ENCODE peak calls at places on chromosomes 16 and 17, in ten cellular contexts. S is CD8-positive, alpha-beta T cell; Q is COLO829; R is non-pigmented ciliary epithelial cell; D is HEK293T; E is stimulated activated CD4-positive, alpha-beta T cell treated with anti-CD3 and anti-CD28 coated beads, Interleukin-4, amount 100 ng/mL, for 24 hours; M is Right ventricle myocardium superior; O is substantia nigra; I is NCI-H510A; V is fibroblast of gingiva. L is an unnamed sample.

GRCh38 chr16:83917152-83918120 is 18.5 kb downstream of the MLYCD start:
- DNase-seq in S (no peak), Q (no peak), R (no peak), D (no peak), E (no peak), M (no peak), O (no peak), I (no peak), V (no peak), L (no peak)

GRCh38 chr17:12358477-12358876 is 307.2 kb upstream of the MYOCD start:
- DNase-seq in S (no peak), Q (no peak), R (no peak), D (no peak), E (no peak), M (no peak), O (no peak), I (no peak), V (no peak), L (no peak)

GRCh38 chr16:2706611-2707311 is 13.3 kb downstream of the PRSS27 start:
- DNase-seq in S (no peak), Q (no peak), R (no peak), D (no peak), E (no peak), M (no peak), O (no peak), I (no peak), V (no peak), L (no peak)

GRCh38 chr17:41478240-41478639 is 2.7 kb downstream of the KRT35 start:
- DNase-seq in S (no peak), Q (no peak), R (no peak), D (no peak), E (no peak), M (no peak), O (no peak), I (no peak), V (no peak), L (no peak)

GRCh38 chr16:90046971-90047713 is 27.9 kb upstream of the DBNDD1 start:
- DNase-seq in S (no peak), Q (no peak), R (no peak), D (no peak), E (no peak), M (peak; percentile 78), O (no peak), I (no peak), V (peak; percentile 47), L (no peak)

GRCh38 chr17:74484066-74484465 is 17.6 kb downstream of the CD300A start:
- DNase-seq in S (no peak), Q (no peak), R (no peak), D (no peak), E (no peak), M (no peak), O (no peak), I (no peak), V (no peak), L (no peak)

GRCh38 chr16:90019543-90020259 is 445 bp upstream of the DBNDD1 start:
- DNase-seq in S (peak; percentile 41), Q (no peak), R (peak; percentile 73), D (peak; percentile 79), E (peak; percentile 38), M (no peak), O (no peak), I (no peak), V (peak; percentile 36), L (peak; percentile 50)

GRCh38 chr17:58007781-58008706 is 998 bp upstream of the SRSF1 start:
- DNase-seq in S (no peak), Q (no peak), R (no peak), D (no peak), E (no peak), M (no peak), O (no peak), I (no peak), V (no peak), L (no peak)

GRCh38 chr16:59088401-59088800 is 354.3 kb upstream of the GOT2 start:
- DNase-seq in S (no peak), Q (no peak), R (no peak), D (no peak), E (no peak), M (no peak), O (no peak), I (no peak), V (no peak), L (no peak)

GRCh38 chr17:17814162-17815061 is 22.4 kb downstream of the SREBF1 start:
- DNase-seq in S (no peak), Q (no peak), R (no peak), D (no peak), E (no peak), M (no peak), O (no peak), I (no peak), V (no peak), L (no peak)

GRCh38 chr17:49674507-49674906 is 3.4 kb downstream of the SPOP start:
- DNase-seq in S (no peak), Q (no peak), R (no peak), D (no peak), E (no peak), M (no peak), O (no peak), I (no peak), V (no peak), L (no peak)

GRCh38 chr16:88798772-88799455 is 4.7 kb upstream of the CDT1 start:
- DNase-seq in S (no peak), Q (no peak), R (no peak), D (no peak), E (no peak), M (no peak), O (no peak), I (no peak), V (no peak), L (no peak)

GRCh38 chr16:85029413-85029794 is 1.8 kb downstream of the KIAA0513 start:
- DNase-seq in S (peak; percentile 63), Q (peak; percentile 23), R (no peak), D (no peak), E (peak; percentile 76), M (no peak), O (no peak), I (no peak), V (no peak), L (no peak)

GRCh38 chr16:11669380-11670146 is 1.3 kb downstream of the SNN start:
- DNase-seq in S (no peak), Q (no peak), R (no peak), D (no peak), E (no peak), M (peak; percentile 74), O (no peak), I (no peak), V (peak; percentile 22), L (no peak)

GRCh38 chr16:87226926-87227650 is 90.1 kb downstream of the C16orf95 start:
- DNase-seq in S (no peak), Q (no peak), R (peak; percentile 60), D (no peak), E (no peak), M (no peak), O (no peak), I (no peak), V (peak; percentile 27), L (no peak)

GRCh38 chr16:10338426-10338825 is 47.4 kb upstream of the ATF7IP2 start:
- DNase-seq in S (no peak), Q (no peak), R (no peak), D (no peak), E (no peak), M (peak; percentile 45), O (no peak), I (no peak), V (no peak), L (no peak)

GRCh38 chr17:48577946-48578615 is at the start of gene HOXB4:
- DNase-seq in S (peak; percentile 72), Q (no peak), R (no peak), D (no peak), E (peak; percentile 75), M (peak; percentile 83), O (no peak), I (peak; percentile 66), V (no peak), L (peak; percentile 64)

GRCh38 chr16:88078111-88078775 is 127.0 kb downstream of the BANP start:
- DNase-seq in S (no peak), Q (no peak), R (no peak), D (no peak), E (no peak), M (peak; percentile 28), O (no peak), I (no peak), V (no peak), L (no peak)

GRCh38 chr17:81436294-81436849 is 41.1 kb downstream of the BAHCC1 start:
- DNase-seq in S (no peak), Q (no peak), R (no peak), D (no peak), E (no peak), M (peak; percentile 79), O (no peak), I (no peak), V (no peak), L (no peak)

GRCh38 chr17:27544350-27545131 is 86.4 kb upstream of the LGALS9 start:
- DNase-seq in S (peak; percentile 17), Q (no peak), R (no peak), D (no peak), E (peak; percentile 71), M (no peak), O (no peak), I (no peak), V (no peak), L (no peak)

GRCh38 chr17:5780476-5780875 is 196.2 kb upstream of the NLRP1 start:
- DNase-seq in S (no peak), Q (no peak), R (peak; percentile 67), D (no peak), E (no peak), M (no peak), O (no peak), I (no peak), V (peak; percentile 6), L (no peak)

GRCh38 chr17:33927732-33928133 is 327.4 kb upstream of the CCL2 start:
- DNase-seq in S (no peak), Q (no peak), R (no peak), D (no peak), E (no peak), M (no peak), O (no peak), I (no peak), V (no peak), L (no peak)

GRCh38 chr17:38798614-38799500 is 499 bp downstream of the PIP4K2B start:
- DNase-seq in S (peak; percentile 60), Q (peak; percentile 35), R (no peak), D (peak; percentile 26), E (peak; percentile 52), M (no peak), O (no peak), I (peak; percentile 16), V (peak; percentile 44), L (no peak)

GRCh38 chr17:14321980-14322776 is 21.3 kb downstream of the HS3ST3B1 start:
- DNase-seq in S (no peak), Q (no peak), R (no peak), D (no peak), E (no peak), M (no peak), O (no peak), I (no peak), V (no peak), L (no peak)

GRCh38 chr17:10993126-10993525 is 155.2 kb upstream of the PIRT start:
- DNase-seq in S (no peak), Q (no peak), R (no peak), D (no peak), E (no peak), M (no peak), O (no peak), I (no peak), V (no peak), L (no peak)

GRCh38 chr16:66899945-66900688 is 18.6 kb downstream of the CDH16 start:
- DNase-seq in S (no peak), Q (no peak), R (peak; percentile 38), D (peak; percentile 57), E (no peak), M (peak; percentile 83), O (no peak), I (peak; percentile 47), V (no peak), L (no peak)

GRCh38 chr17:65433157-65433556 is 128.3 kb downstream of the AXIN2 start:
- DNase-seq in S (no peak), Q (no peak), R (no peak), D (no peak), E (no peak), M (no peak), O (no peak), I (no peak), V (no peak), L (no peak)

GRCh38 chr17:48294989-48295892 is 134.8 kb downstream of the SKAP1 start:
- DNase-seq in S (no peak), Q (no peak), R (peak; percentile 6), D (no peak), E (no peak), M (no peak), O (no peak), I (no peak), V (no peak), L (no peak)